ENCODE peak calls at places on chromosomes 13 and 19, in six cellular contexts. One of them, this sample, is unnamed.

GRCh38 chr19:14517446-14517839 is 754 bp downstream of the DNAJB1 start:
- DNase-seq in DND-41: no peak
- DNase-seq in lower lobe of right lung: no peak
- DNase-seq in K562: no peak
- DNase-seq in vagina: no peak
- DNase-seq in stomach: no peak
- DNase-seq in this sample: no peak

GRCh38 chr13:64819081-64819480 is 2411.1 kb downstream of the PCDH9 start:
- DNase-seq in DND-41: no peak
- DNase-seq in lower lobe of right lung: no peak
- DNase-seq in K562: no peak
- DNase-seq in vagina: no peak
- DNase-seq in stomach: no peak
- DNase-seq in this sample: no peak

GRCh38 chr19:4803736-4804695 is 12.5 kb downstream of the FEM1A start:
- DNase-seq in DND-41: peak; percentile 80
- DNase-seq in lower lobe of right lung: peak; percentile 68
- DNase-seq in K562: peak; percentile 82
- DNase-seq in vagina: no peak
- DNase-seq in stomach: peak; percentile 65
- DNase-seq in this sample: peak; percentile 54

GRCh38 chr19:10353793-10354391 is 14.5 kb upstream of the ICAM3 start:
- DNase-seq in DND-41: peak; percentile 60
- DNase-seq in lower lobe of right lung: no peak
- DNase-seq in K562: peak; percentile 78
- DNase-seq in vagina: no peak
- DNase-seq in stomach: no peak
- DNase-seq in this sample: no peak

GRCh38 chr19:14478113-14478545 is 3.0 kb upstream of the PTGER1 start:
- DNase-seq in DND-41: no peak
- DNase-seq in lower lobe of right lung: no peak
- DNase-seq in K562: no peak
- DNase-seq in vagina: no peak
- DNase-seq in stomach: no peak
- DNase-seq in this sample: no peak

GRCh38 chr13:108269601-108270328 is at the start of gene TNFSF13B:
- DNase-seq in DND-41: no peak
- DNase-seq in lower lobe of right lung: peak; percentile 69
- DNase-seq in K562: no peak
- DNase-seq in vagina: no peak
- DNase-seq in stomach: peak; percentile 43
- DNase-seq in this sample: peak; percentile 92

GRCh38 chr19:4455742-4456565 is 1.6 kb downstream of the UBXN6 start:
- DNase-seq in DND-41: no peak
- DNase-seq in lower lobe of right lung: peak; percentile 59
- DNase-seq in K562: peak; percentile 25
- DNase-seq in vagina: no peak
- DNase-seq in stomach: no peak
- DNase-seq in this sample: peak; percentile 68

GRCh38 chr19:13015361-13016231 is 20.3 kb downstream of the NFIX start:
- DNase-seq in DND-41: no peak
- DNase-seq in lower lobe of right lung: no peak
- DNase-seq in K562: no peak
- DNase-seq in vagina: no peak
- DNase-seq in stomach: no peak
- DNase-seq in this sample: no peak

GRCh38 chr19:31352782-31353651 is 3.8 kb upstream of the TSHZ3 start:
- DNase-seq in DND-41: no peak
- DNase-seq in lower lobe of right lung: no peak
- DNase-seq in K562: no peak
- DNase-seq in vagina: no peak
- DNase-seq in stomach: no peak
- DNase-seq in this sample: no peak
- H3K27me3 ChIP-seq in DND-41: peaks cover 7% of the 10 kb centered on the region
- H3K27me3 ChIP-seq in lower lobe of right lung: peaks cover 77% of the 10 kb centered on the region
- H3K27me3 ChIP-seq in K562: peaks cover 66% of the 10 kb centered on the region
- H3K27me3 ChIP-seq in vagina: no peaks in the 10 kb centered on the region
- H3K27me3 ChIP-seq in stomach: peaks cover 84% of the 10 kb centered on the region
- H3K27me3 ChIP-seq in this sample: peaks cover 57% of the 10 kb centered on the region

GRCh38 chr13:18936104-18936503 is 245.5 kb downstream of the TUBA3C start:
- DNase-seq in DND-41: no peak
- DNase-seq in lower lobe of right lung: no peak
- DNase-seq in K562: no peak
- DNase-seq in vagina: no peak
- DNase-seq in stomach: no peak
- DNase-seq in this sample: no peak
- H3K4me1 ChIP-seq in DND-41: no peaks in the 10 kb centered on the region
- H3K4me1 ChIP-seq in lower lobe of right lung: no peaks in the 10 kb centered on the region
- H3K4me1 ChIP-seq in K562: no peaks in the 10 kb centered on the region
- H3K4me1 ChIP-seq in vagina: no peaks in the 10 kb centered on the region
- H3K4me1 ChIP-seq in stomach: no peaks in the 10 kb centered on the region
- H3K4me1 ChIP-seq in this sample: no peaks in the 10 kb centered on the region

DNA sequence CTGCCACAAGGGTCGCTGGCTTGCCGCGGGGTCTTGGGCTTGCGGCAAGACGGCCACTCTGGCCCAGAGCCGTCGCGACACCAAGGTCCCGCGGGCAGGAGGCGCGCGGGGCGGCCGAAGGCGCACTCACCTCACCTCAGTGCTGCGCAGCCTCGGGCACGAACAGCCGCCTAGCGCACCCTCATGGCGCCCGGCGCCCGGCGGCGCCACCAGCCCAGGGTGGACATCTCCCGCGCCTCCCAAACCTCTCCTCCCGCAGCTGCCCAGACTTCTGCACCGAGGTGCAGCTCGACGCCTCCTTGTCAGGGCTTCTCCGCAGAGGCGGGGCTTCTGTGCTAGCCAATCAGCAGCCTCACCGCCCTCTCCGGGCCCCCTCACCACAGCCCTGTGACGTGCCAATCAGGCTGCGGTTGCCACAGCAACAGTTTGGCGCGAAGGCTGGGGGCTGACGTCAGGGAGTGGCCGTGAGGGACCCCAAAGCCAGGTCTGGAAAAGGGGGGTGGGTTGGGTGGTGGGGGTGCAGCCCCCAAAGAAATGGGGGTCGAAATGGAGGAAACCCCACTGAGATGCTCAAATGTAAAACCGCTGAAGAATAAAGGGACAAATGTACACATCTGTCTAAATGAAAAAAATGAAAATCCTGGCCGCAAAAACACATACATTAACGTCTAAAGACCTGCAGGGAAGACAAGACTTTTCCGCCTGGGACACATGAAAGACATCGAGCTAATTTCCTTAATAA is at the start of the genes PEG3 and ZIM2:
- DNase-seq in DND-41: no peak
- DNase-seq in lower lobe of right lung: no peak
- DNase-seq in K562: no peak
- DNase-seq in vagina: no peak
- DNase-seq in stomach: no peak
- DNase-seq in this sample: peak; percentile 77
- H3K9me3 ChIP-seq in DND-41: peaks cover 22% of the 10 kb centered on the region
- H3K9me3 ChIP-seq in lower lobe of right lung: peaks cover 5% of the 10 kb centered on the region
- H3K9me3 ChIP-seq in K562: peaks cover 2% of the 10 kb centered on the region
- H3K9me3 ChIP-seq in vagina: no peaks in the 10 kb centered on the region
- H3K9me3 ChIP-seq in stomach: peaks cover 43% of the 10 kb centered on the region
- H3K9me3 ChIP-seq in this sample: no peaks in the 10 kb centered on the region

GRCh38 chr19:49389406-49389805 is 1.4 kb downstream of the KASH5 start:
- DNase-seq in DND-41: no peak
- DNase-seq in lower lobe of right lung: no peak
- DNase-seq in K562: no peak
- DNase-seq in vagina: no peak
- DNase-seq in stomach: no peak
- DNase-seq in this sample: no peak

GRCh38 chr19:49393871-49394270 is 5.8 kb downstream of the KASH5 start:
- DNase-seq in DND-41: no peak
- DNase-seq in lower lobe of right lung: no peak
- DNase-seq in K562: no peak
- DNase-seq in vagina: no peak
- DNase-seq in stomach: no peak
- DNase-seq in this sample: no peak

GRCh38 chr19:49391581-49392399 is 3.7 kb downstream of the KASH5 start:
- DNase-seq in DND-41: peak; percentile 72
- DNase-seq in lower lobe of right lung: peak; percentile 81
- DNase-seq in K562: peak; percentile 89
- DNase-seq in vagina: no peak
- DNase-seq in stomach: peak; percentile 82
- DNase-seq in this sample: peak; percentile 81

GRCh38 chr19:49390131-49390977 is 2.3 kb downstream of the KASH5 start:
- DNase-seq in DND-41: no peak
- DNase-seq in lower lobe of right lung: no peak
- DNase-seq in K562: no peak
- DNase-seq in vagina: no peak
- DNase-seq in stomach: no peak
- DNase-seq in this sample: no peak

DNA sequence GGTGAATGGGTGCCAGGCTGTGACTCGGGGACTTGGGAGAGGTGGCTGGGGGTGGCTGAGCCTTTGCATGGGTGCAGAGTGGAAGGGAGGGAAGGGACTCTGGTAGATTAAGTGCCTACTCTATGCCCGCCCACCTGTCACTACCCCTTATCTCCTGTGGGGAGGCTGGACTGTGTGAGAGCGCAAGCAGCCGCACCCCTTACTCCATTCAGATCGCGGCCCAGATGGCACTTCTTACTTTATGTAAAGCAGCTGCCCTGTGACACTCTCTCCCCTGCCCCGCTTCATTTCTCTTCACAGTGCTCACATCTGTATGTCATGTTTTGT is 2.9 kb downstream of the KASH5 start:
- DNase-seq in DND-41: no peak
- DNase-seq in lower lobe of right lung: no peak
- DNase-seq in K562: peak; percentile 27
- DNase-seq in vagina: no peak
- DNase-seq in stomach: no peak
- DNase-seq in this sample: no peak
- H3K27me3 ChIP-seq in DND-41: no peaks in the 10 kb centered on the region
- H3K27me3 ChIP-seq in lower lobe of right lung: no peaks in the 10 kb centered on the region
- H3K27me3 ChIP-seq in K562: no peaks in the 10 kb centered on the region
- H3K27me3 ChIP-seq in vagina: no peaks in the 10 kb centered on the region
- H3K27me3 ChIP-seq in stomach: peaks cover 10% of the 10 kb centered on the region
- H3K27me3 ChIP-seq in this sample: peaks cover 21% of the 10 kb centered on the region

GRCh38 chr19:9159891-9160290 is 18.9 kb upstream of the OR7D2 start:
- DNase-seq in DND-41: no peak
- DNase-seq in lower lobe of right lung: no peak
- DNase-seq in K562: peak; percentile 15
- DNase-seq in vagina: no peak
- DNase-seq in stomach: no peak
- DNase-seq in this sample: no peak
- H3K4me1 ChIP-seq in DND-41: no peaks in the 10 kb centered on the region
- H3K4me1 ChIP-seq in lower lobe of right lung: no peaks in the 10 kb centered on the region
- H3K4me1 ChIP-seq in K562: no peaks in the 10 kb centered on the region
- H3K4me1 ChIP-seq in vagina: no peaks in the 10 kb centered on the region
- H3K4me1 ChIP-seq in stomach: no peaks in the 10 kb centered on the region
- H3K4me1 ChIP-seq in this sample: no peaks in the 10 kb centered on the region

GRCh38 chr19:19823916-19824315 is 2.4 kb upstream of the ZNF506 start:
- DNase-seq in DND-41: no peak
- DNase-seq in lower lobe of right lung: no peak
- DNase-seq in K562: no peak
- DNase-seq in vagina: no peak
- DNase-seq in stomach: no peak
- DNase-seq in this sample: no peak
- H3K9me3 ChIP-seq in DND-41: peaks cover 7% of the 10 kb centered on the region
- H3K9me3 ChIP-seq in lower lobe of right lung: peaks cover 19% of the 10 kb centered on the region
- H3K9me3 ChIP-seq in K562: no peaks in the 10 kb centered on the region
- H3K9me3 ChIP-seq in vagina: no peaks in the 10 kb centered on the region
- H3K9me3 ChIP-seq in stomach: peaks cover 43% of the 10 kb centered on the region
- H3K9me3 ChIP-seq in this sample: peaks cover 81% of the 10 kb centered on the region

GRCh38 chr19:1466018-1466460 is 13.0 kb downstream of the C19orf25 start:
- DNase-seq in DND-41: no peak
- DNase-seq in lower lobe of right lung: no peak
- DNase-seq in K562: no peak
- DNase-seq in vagina: no peak
- DNase-seq in stomach: no peak
- DNase-seq in this sample: no peak
- H3K27me3 ChIP-seq in DND-41: no peaks in the 10 kb centered on the region
- H3K27me3 ChIP-seq in lower lobe of right lung: peaks cover 58% of the 10 kb centered on the region
- H3K27me3 ChIP-seq in K562: no peaks in the 10 kb centered on the region
- H3K27me3 ChIP-seq in vagina: no peaks in the 10 kb centered on the region
- H3K27me3 ChIP-seq in stomach: peaks cover 58% of the 10 kb centered on the region
- H3K27me3 ChIP-seq in this sample: peaks cover 62% of the 10 kb centered on the region

This sample was measured in left lung.